ENCODE peak calls at places on chromosomes 12 and 14, in six cellular contexts. One of them, this sample, is unnamed.

GRCh38 chr14:102018251-102018650 is 53.9 kb downstream of the DYNC1H1 start:
- DNase-seq in Peyer's patch: no peak
- DNase-seq in transverse colon: no peak
- DNase-seq in adrenal gland: no peak
- DNase-seq in ovary: no peak
- DNase-seq in uterus: no peak
- DNase-seq in this sample: no peak

GRCh38 chr14:21069388-21070082 is 569 bp upstream of the ARHGEF40 start:
- DNase-seq in adrenal gland: no peak
- DNase-seq in ovary: peak
- DNase-seq in uterus: peak
- DNase-seq in transverse colon: no peak
- DNase-seq in Peyer's patch: no peak
- DNase-seq in this sample: peak

GRCh38 chr12:102964872-102965271 is 7.4 kb downstream of the ASCL1 start:
- DNase-seq in Peyer's patch: peak
- DNase-seq in adrenal gland: no peak
- DNase-seq in transverse colon: peak
- DNase-seq in uterus: no peak
- DNase-seq in ovary: no peak
- DNase-seq in this sample: no peak

GRCh38 chr14:22218729-22219128 is 370.3 kb downstream of the DAD1 start:
- DNase-seq in uterus: no peak
- DNase-seq in Peyer's patch: no peak
- DNase-seq in transverse colon: no peak
- DNase-seq in adrenal gland: no peak
- DNase-seq in ovary: no peak
- DNase-seq in this sample: no peak

GRCh38 chr14:62304172-62304571 is 542.0 kb downstream of the SNAPC1 start:
- DNase-seq in transverse colon: no peak
- DNase-seq in adrenal gland: no peak
- DNase-seq in uterus: no peak
- DNase-seq in Peyer's patch: no peak
- DNase-seq in ovary: no peak
- DNase-seq in this sample: no peak

GRCh38 chr14:100019156-100019882 is 45.9 kb upstream of the EVL start:
- DNase-seq in ovary: no peak
- DNase-seq in uterus: no peak
- DNase-seq in transverse colon: no peak
- DNase-seq in adrenal gland: no peak
- DNase-seq in Peyer's patch: no peak
- DNase-seq in this sample: no peak

GRCh38 chr12:6226002-6226700 is 26.0 kb downstream of the CD9 start:
- DNase-seq in transverse colon: peak
- DNase-seq in ovary: peak
- DNase-seq in adrenal gland: peak
- DNase-seq in Peyer's patch: peak
- DNase-seq in uterus: peak
- DNase-seq in this sample: peak

GRCh38 chr14:105026033-105026785 is 5.3 kb upstream of the CDCA4 start:
- DNase-seq in Peyer's patch: no peak
- DNase-seq in ovary: no peak
- DNase-seq in uterus: no peak
- DNase-seq in adrenal gland: no peak
- DNase-seq in transverse colon: no peak
- DNase-seq in this sample: no peak

GRCh38 chr14:61549425-61549824 is 145.9 kb upstream of the HIF1A start:
- DNase-seq in Peyer's patch: no peak
- DNase-seq in uterus: no peak
- DNase-seq in transverse colon: no peak
- DNase-seq in ovary: no peak
- DNase-seq in adrenal gland: no peak
- DNase-seq in this sample: no peak

GRCh38 chr14:77319416-77319815 is 1.3 kb downstream of the POMT2 start:
- DNase-seq in uterus: no peak
- DNase-seq in adrenal gland: no peak
- DNase-seq in Peyer's patch: no peak
- DNase-seq in ovary: no peak
- DNase-seq in transverse colon: no peak
- DNase-seq in this sample: no peak

GRCh38 chr14:77322951-77323350 is 2.1 kb downstream of the GSTZ1 start:
- DNase-seq in transverse colon: no peak
- DNase-seq in Peyer's patch: no peak
- DNase-seq in adrenal gland: no peak
- DNase-seq in uterus: no peak
- DNase-seq in ovary: no peak
- DNase-seq in this sample: no peak

GRCh38 chr14:77318006-77318553 is 2.6 kb downstream of the POMT2 start:
- DNase-seq in transverse colon: no peak
- DNase-seq in uterus: no peak
- DNase-seq in Peyer's patch: no peak
- DNase-seq in adrenal gland: no peak
- DNase-seq in ovary: no peak
- DNase-seq in this sample: no peak

GRCh38 chr14:77322209-77322902 is 1.5 kb downstream of the GSTZ1 start:
- DNase-seq in uterus: no peak
- DNase-seq in ovary: no peak
- DNase-seq in transverse colon: no peak
- DNase-seq in adrenal gland: no peak
- DNase-seq in Peyer's patch: no peak
- DNase-seq in this sample: peak

DNA sequence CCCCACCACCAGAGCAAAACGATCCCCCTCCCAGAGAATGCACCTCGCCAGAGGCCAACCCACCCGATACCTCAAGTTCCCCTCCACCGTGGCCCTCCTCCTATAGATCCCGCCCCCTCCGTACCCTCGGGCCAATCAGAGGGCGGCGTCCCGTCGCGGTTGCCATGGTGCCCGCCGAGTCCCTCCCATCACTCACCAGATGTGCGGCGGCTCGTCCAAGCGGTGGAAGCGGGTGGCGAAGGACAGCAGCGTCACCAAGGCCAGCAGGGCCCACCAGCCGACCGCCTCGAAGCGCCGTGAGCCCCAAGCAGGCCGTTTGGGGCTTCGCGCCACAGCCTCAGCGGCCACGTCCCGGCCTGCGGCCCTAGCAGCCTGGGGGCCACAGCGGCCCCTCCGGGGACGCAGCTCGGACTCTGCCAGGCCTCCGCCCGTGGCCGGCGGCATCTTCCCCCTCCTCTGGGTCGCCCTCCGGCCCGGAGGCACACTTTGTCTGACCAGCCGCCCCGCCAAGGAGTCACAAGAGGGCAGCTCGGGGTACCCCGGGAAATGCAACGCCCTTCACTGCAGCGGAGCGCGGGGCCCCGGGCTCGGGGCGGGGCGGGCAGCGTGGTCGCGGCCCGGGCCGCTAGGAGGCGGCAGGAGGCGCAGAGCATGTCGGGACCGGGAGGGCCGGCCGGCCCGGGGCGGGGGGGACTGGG is at the start of gene POMT2:
- DNase-seq in adrenal gland: peak
- DNase-seq in Peyer's patch: peak
- DNase-seq in ovary: peak
- DNase-seq in transverse colon: peak
- DNase-seq in uterus: peak
- DNase-seq in this sample: peak
- TF ChIP-seq CTCF in adrenal gland: peak
- TF ChIP-seq CTCF in Peyer's patch: peak
- TF ChIP-seq CTCF in ovary: peak
- TF ChIP-seq CTCF in transverse colon: peak
- TF ChIP-seq CTCF in uterus: peak
- TF ChIP-seq CTCF in this sample: no peak

DNA sequence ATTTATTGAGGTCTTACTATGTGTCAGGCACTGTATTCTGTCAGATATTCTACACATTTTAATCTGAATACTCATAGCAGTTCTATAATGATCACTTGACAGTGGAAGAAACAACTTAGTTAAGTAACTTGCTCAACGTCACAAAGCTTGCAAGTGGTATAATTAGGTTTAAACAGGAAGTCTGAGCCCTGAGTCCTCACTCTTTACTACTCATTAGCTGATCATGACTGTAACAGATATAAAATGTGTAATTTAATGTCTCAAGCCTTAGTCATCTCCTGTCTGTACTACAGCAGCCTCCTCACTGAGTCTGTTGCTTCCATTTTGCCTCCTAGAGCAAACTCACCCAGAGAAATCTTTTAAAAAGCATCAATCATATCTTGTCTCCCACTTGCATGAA is 38.9 kb downstream of the PPP4R4 start:
- DNase-seq in transverse colon: no peak
- DNase-seq in adrenal gland: no peak
- DNase-seq in ovary: no peak
- DNase-seq in Peyer's patch: no peak
- DNase-seq in uterus: no peak
- DNase-seq in this sample: no peak
- TF ChIP-seq POLR2A in transverse colon: no peak
- TF ChIP-seq POLR2A in adrenal gland: no peak
- TF ChIP-seq POLR2A in ovary: no peak
- TF ChIP-seq POLR2A in Peyer's patch: no peak
- TF ChIP-seq POLR2A in uterus: no peak
- TF ChIP-seq POLR2A in this sample: no peak

GRCh38 chr14:23729720-23730387 is 93.7 kb downstream of the DHRS2 start:
- DNase-seq in ovary: no peak
- DNase-seq in Peyer's patch: no peak
- DNase-seq in adrenal gland: no peak
- DNase-seq in uterus: no peak
- DNase-seq in transverse colon: no peak
- DNase-seq in this sample: no peak
- TF ChIP-seq CTCF in ovary: no peak
- TF ChIP-seq CTCF in Peyer's patch: no peak
- TF ChIP-seq CTCF in adrenal gland: no peak
- TF ChIP-seq CTCF in uterus: no peak
- TF ChIP-seq CTCF in transverse colon: no peak
- TF ChIP-seq CTCF in this sample: peak

GRCh38 chr14:74491952-74492351 is 1.2 kb downstream of the NPC2 start:
- DNase-seq in transverse colon: no peak
- DNase-seq in ovary: no peak
- DNase-seq in adrenal gland: peak
- DNase-seq in Peyer's patch: no peak
- DNase-seq in uterus: no peak
- DNase-seq in this sample: no peak

GRCh38 chr14:74492413-74493342 is at the start of gene NPC2:
- DNase-seq in Peyer's patch: no peak
- DNase-seq in uterus: no peak
- DNase-seq in transverse colon: no peak
- DNase-seq in adrenal gland: no peak
- DNase-seq in ovary: no peak
- DNase-seq in this sample: no peak

GRCh38 chr14:74488788-74489397 is 4.2 kb downstream of the NPC2 start:
- DNase-seq in uterus: no peak
- DNase-seq in adrenal gland: no peak
- DNase-seq in transverse colon: no peak
- DNase-seq in ovary: no peak
- DNase-seq in Peyer's patch: no peak
- DNase-seq in this sample: no peak

GRCh38 chr14:74495356-74495755 is 1.8 kb downstream of the ISCA2 start:
- DNase-seq in adrenal gland: no peak
- DNase-seq in ovary: no peak
- DNase-seq in uterus: no peak
- DNase-seq in transverse colon: no peak
- DNase-seq in Peyer's patch: no peak
- DNase-seq in this sample: no peak

DNA sequence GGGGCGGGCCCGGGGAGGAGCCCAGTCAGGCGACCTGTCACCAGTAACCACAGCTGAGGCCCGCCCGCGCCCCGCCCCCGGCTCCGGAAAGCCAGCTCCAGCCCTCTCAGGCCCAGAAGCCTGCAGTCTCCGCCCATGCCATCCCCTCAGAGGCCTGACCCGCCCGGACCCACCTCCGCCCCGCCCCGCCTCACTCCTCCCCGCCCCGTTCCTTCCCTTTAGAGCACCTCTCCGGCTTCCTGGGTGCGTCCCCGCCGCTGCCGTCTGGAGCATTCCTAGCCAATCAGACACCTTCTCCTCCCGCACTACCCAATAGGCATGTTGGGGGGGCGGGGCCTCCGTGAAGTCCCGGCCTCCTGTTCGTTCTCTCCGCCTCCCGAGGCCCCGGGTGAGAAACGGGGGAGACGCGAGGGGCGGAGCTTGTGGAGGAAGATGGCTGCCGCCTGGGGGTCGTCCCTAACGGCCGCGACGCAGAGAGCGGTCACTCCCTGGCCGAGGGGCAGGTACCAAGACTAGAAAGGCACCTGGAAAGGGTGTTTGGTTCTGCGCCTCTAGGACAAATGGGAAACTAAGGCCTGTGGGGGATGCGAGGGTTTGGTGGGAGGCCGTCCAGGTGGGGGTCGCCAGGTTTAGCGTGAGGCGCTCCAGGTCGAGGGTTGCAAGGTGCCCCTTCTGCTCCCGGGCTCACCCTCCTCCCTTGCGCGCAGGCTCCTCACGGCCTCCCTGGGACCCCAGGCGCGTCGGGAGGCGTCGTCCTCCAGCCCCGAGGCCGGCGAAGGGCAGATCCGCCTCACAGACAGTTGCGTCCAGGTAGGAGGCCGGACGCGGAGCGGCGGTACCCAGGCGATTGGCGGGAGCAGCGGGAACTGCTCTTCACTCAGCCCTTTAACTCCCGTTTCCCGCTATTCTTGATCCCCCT is at the start of gene ISCA2:
- DNase-seq in uterus: peak
- DNase-seq in Peyer's patch: peak
- DNase-seq in adrenal gland: peak
- DNase-seq in ovary: peak
- DNase-seq in transverse colon: peak
- DNase-seq in this sample: peak
- TF ChIP-seq POLR2A in uterus: peak
- TF ChIP-seq POLR2A in Peyer's patch: no peak
- TF ChIP-seq POLR2A in adrenal gland: no peak
- TF ChIP-seq POLR2A in ovary: peak
- TF ChIP-seq POLR2A in transverse colon: no peak
- TF ChIP-seq POLR2A in this sample: peak

GRCh38 chr12:119090276-119090675 is 88.5 kb upstream of the HSPB8 start:
- DNase-seq in ovary: no peak
- DNase-seq in uterus: no peak
- DNase-seq in transverse colon: no peak
- DNase-seq in Peyer's patch: no peak
- DNase-seq in adrenal gland: no peak
- DNase-seq in this sample: no peak

GRCh38 chr12:119096429-119097202 is 82.1 kb upstream of the HSPB8 start:
- DNase-seq in ovary: no peak
- DNase-seq in transverse colon: no peak
- DNase-seq in adrenal gland: no peak
- DNase-seq in Peyer's patch: no peak
- DNase-seq in uterus: no peak
- DNase-seq in this sample: no peak

GRCh38 chr12:119089668-119090013 is 89.1 kb upstream of the HSPB8 start:
- DNase-seq in Peyer's patch: no peak
- DNase-seq in ovary: no peak
- DNase-seq in transverse colon: no peak
- DNase-seq in adrenal gland: no peak
- DNase-seq in uterus: no peak
- DNase-seq in this sample: no peak

GRCh38 chr12:119088917-119089667 is 89.6 kb upstream of the HSPB8 start:
- DNase-seq in adrenal gland: no peak
- DNase-seq in transverse colon: no peak
- DNase-seq in ovary: no peak
- DNase-seq in uterus: no peak
- DNase-seq in Peyer's patch: no peak
- DNase-seq in this sample: no peak

DNA sequence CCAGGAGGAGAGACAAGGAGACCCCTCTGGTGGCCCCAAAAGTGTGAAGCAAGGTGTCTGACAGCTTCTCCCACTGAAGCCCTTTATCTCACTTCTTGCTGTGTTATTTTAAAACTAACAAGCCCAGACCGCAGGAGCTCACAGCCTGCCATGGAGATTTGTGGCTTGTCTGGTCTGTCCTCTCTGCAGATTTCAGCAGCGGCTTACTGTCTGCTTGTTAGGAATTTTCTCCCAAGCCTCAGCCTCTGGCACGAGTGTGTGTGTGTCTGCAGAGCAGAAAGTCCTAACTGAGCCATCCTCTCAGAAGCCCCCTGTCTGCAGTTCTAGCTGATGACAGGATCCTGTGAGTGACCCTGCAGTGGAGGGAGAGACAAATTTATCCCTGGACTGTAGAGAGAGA is 87.9 kb upstream of the HSPB8 start:
- DNase-seq in ovary: no peak
- DNase-seq in Peyer's patch: no peak
- DNase-seq in uterus: no peak
- DNase-seq in transverse colon: no peak
- DNase-seq in adrenal gland: no peak
- DNase-seq in this sample: peak
- TF ChIP-seq CTCF in ovary: no peak
- TF ChIP-seq CTCF in Peyer's patch: no peak
- TF ChIP-seq CTCF in uterus: no peak
- TF ChIP-seq CTCF in transverse colon: no peak
- TF ChIP-seq CTCF in adrenal gland: no peak
- TF ChIP-seq CTCF in this sample: no peak

This sample was measured in lower leg skin.